ENCODE peak calls at places on chromosomes 13 and 19, in six cellular contexts. One of them, this sample, is unnamed.

GRCh38 chr13:34507630-34508029 is 434.4 kb upstream of the NBEA start:
- DNase-seq in mesothelial cell of epicardium: no peak
- DNase-seq in CD4-positive, alpha-beta T cell: no peak
- DNase-seq in thoracic aorta: no peak
- DNase-seq in Caco-2: no peak
- DNase-seq in IMR-90: no peak
- DNase-seq in this sample: no peak

GRCh38 chr19:11473725-11474124 is 7.1 kb downstream of the ELAVL3 start:
- DNase-seq in IMR-90: no peak
- DNase-seq in mesothelial cell of epicardium: no peak
- DNase-seq in Caco-2: no peak
- DNase-seq in CD4-positive, alpha-beta T cell: no peak
- DNase-seq in thoracic aorta: no peak
- DNase-seq in this sample: no peak

GRCh38 chr19:45472557-45473365 is 5.0 kb downstream of the FOSB start:
- DNase-seq in CD4-positive, alpha-beta T cell: peak; percentile 55
- DNase-seq in IMR-90: no peak
- DNase-seq in mesothelial cell of epicardium: no peak
- DNase-seq in Caco-2: no peak
- DNase-seq in thoracic aorta: no peak
- DNase-seq in this sample: no peak

GRCh38 chr19:38735257-38735686 is 9.0 kb downstream of the CAPN12 start:
- DNase-seq in IMR-90: no peak
- DNase-seq in mesothelial cell of epicardium: peak; percentile 65
- DNase-seq in CD4-positive, alpha-beta T cell: peak; percentile 33
- DNase-seq in Caco-2: no peak
- DNase-seq in thoracic aorta: no peak
- DNase-seq in this sample: no peak

GRCh38 chr13:63345835-63346234 is 1930.2 kb upstream of the PCDH20 start:
- DNase-seq in mesothelial cell of epicardium: no peak
- DNase-seq in thoracic aorta: no peak
- DNase-seq in CD4-positive, alpha-beta T cell: no peak
- DNase-seq in IMR-90: no peak
- DNase-seq in Caco-2: no peak
- DNase-seq in this sample: no peak

GRCh38 chr19:4742717-4743646 is 19.3 kb upstream of the DPP9 start:
- DNase-seq in IMR-90: no peak
- DNase-seq in mesothelial cell of epicardium: no peak
- DNase-seq in thoracic aorta: no peak
- DNase-seq in Caco-2: no peak
- DNase-seq in CD4-positive, alpha-beta T cell: no peak
- DNase-seq in this sample: no peak

GRCh38 chr13:113918580-113918979 is 54.7 kb upstream of the GAS6 start:
- DNase-seq in IMR-90: no peak
- DNase-seq in mesothelial cell of epicardium: peak; percentile 31
- DNase-seq in CD4-positive, alpha-beta T cell: no peak
- DNase-seq in Caco-2: no peak
- DNase-seq in thoracic aorta: no peak
- DNase-seq in this sample: no peak

GRCh38 chr19:28878862-28879566 is 333.9 kb downstream of the UQCRFS1 start:
- DNase-seq in IMR-90: peak; percentile 71
- DNase-seq in CD4-positive, alpha-beta T cell: peak; percentile 20
- DNase-seq in mesothelial cell of epicardium: peak; percentile 81
- DNase-seq in Caco-2: peak; percentile 46
- DNase-seq in thoracic aorta: peak; percentile 13
- DNase-seq in this sample: peak; percentile 56

GRCh38 chr13:32225494-32225931 is 89.7 kb downstream of the ZAR1L start:
- DNase-seq in mesothelial cell of epicardium: no peak
- DNase-seq in thoracic aorta: no peak
- DNase-seq in IMR-90: peak; percentile 92
- DNase-seq in CD4-positive, alpha-beta T cell: no peak
- DNase-seq in Caco-2: peak; percentile 70
- DNase-seq in this sample: no peak

GRCh38 chr13:76210262-76210661 is 574.1 kb downstream of the LMO7 start:
- DNase-seq in mesothelial cell of epicardium: no peak
- DNase-seq in Caco-2: no peak
- DNase-seq in IMR-90: no peak
- DNase-seq in thoracic aorta: no peak
- DNase-seq in CD4-positive, alpha-beta T cell: no peak
- DNase-seq in this sample: no peak

DNA sequence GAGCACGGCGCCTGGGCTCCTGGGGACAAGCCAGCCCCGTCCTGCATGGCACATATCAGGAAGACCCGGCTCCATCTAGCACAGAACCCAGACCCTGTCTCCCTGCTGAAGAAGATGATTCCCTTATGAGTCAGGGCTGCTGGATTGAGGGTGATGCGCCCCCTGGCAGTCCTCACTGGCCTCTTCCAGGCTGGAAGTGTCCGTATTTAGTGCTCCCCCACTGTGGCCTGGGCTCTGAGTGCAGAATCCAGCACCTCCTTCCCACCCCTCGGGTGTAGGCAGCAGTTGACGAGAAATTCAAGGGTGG is 14.9 kb downstream of the COMP start:
- DNase-seq in mesothelial cell of epicardium: no peak
- DNase-seq in IMR-90: peak; percentile 72
- DNase-seq in thoracic aorta: no peak
- DNase-seq in Caco-2: no peak
- DNase-seq in CD4-positive, alpha-beta T cell: no peak
- DNase-seq in this sample: no peak
- TF ChIP-seq CTCF in mesothelial cell of epicardium: no peak
- TF ChIP-seq CTCF in IMR-90: peak; percentile 65
- TF ChIP-seq CTCF in thoracic aorta: no peak
- TF ChIP-seq CTCF in Caco-2: no peak
- TF ChIP-seq CTCF in CD4-positive, alpha-beta T cell: no peak
- TF ChIP-seq CTCF in this sample: no peak

DNA sequence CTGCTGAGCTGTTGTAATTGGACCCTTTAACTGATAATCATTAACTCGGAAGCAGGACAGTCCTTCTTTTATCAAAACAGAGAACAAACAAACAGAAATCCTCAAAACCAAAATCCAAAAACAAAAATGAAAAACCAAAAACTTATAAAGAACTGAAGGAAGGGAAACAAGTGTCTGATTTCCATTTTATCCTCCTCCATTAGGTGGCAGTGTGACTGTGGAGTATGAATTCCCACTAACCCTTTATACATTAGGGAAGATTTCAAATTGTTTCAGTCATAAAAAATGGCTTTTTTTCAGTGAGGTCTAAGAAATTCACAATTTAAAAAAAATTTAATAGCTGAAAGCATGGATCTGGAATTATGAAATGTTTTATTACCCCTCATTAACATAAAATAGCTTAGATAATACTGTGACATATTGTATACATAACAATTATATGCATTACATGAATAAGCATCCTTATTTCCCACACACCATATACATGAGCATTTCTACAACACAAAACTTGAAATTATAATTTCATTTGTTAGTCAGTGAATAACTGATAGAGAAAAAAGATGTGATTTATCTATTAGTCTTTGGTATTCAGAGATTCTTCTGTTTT is 1074.3 kb upstream of the PCDH9 start:
- DNase-seq in Caco-2: no peak
- DNase-seq in mesothelial cell of epicardium: no peak
- DNase-seq in IMR-90: no peak
- DNase-seq in CD4-positive, alpha-beta T cell: no peak
- DNase-seq in thoracic aorta: no peak
- DNase-seq in this sample: peak; percentile 17
- TF ChIP-seq CTCF in Caco-2: peak; percentile 67
- TF ChIP-seq CTCF in mesothelial cell of epicardium: peak; percentile 49
- TF ChIP-seq CTCF in IMR-90: no peak
- TF ChIP-seq CTCF in CD4-positive, alpha-beta T cell: no peak
- TF ChIP-seq CTCF in thoracic aorta: no peak
- TF ChIP-seq CTCF in this sample: peak; percentile 69

GRCh38 chr13:50797081-50797480 is 46.4 kb downstream of the DLEU7 start:
- DNase-seq in IMR-90: no peak
- DNase-seq in thoracic aorta: no peak
- DNase-seq in CD4-positive, alpha-beta T cell: no peak
- DNase-seq in Caco-2: no peak
- DNase-seq in mesothelial cell of epicardium: no peak
- DNase-seq in this sample: no peak

GRCh38 chr13:50805805-50806204 is 37.7 kb downstream of the DLEU7 start:
- DNase-seq in Caco-2: no peak
- DNase-seq in mesothelial cell of epicardium: no peak
- DNase-seq in CD4-positive, alpha-beta T cell: no peak
- DNase-seq in IMR-90: peak; percentile 1
- DNase-seq in thoracic aorta: no peak
- DNase-seq in this sample: no peak

GRCh38 chr13:50800091-50800739 is 43.3 kb downstream of the DLEU7 start:
- DNase-seq in Caco-2: no peak
- DNase-seq in thoracic aorta: no peak
- DNase-seq in mesothelial cell of epicardium: no peak
- DNase-seq in IMR-90: no peak
- DNase-seq in CD4-positive, alpha-beta T cell: no peak
- DNase-seq in this sample: no peak

GRCh38 chr13:50798923-50799322 is 44.6 kb downstream of the DLEU7 start:
- DNase-seq in IMR-90: no peak
- DNase-seq in Caco-2: no peak
- DNase-seq in CD4-positive, alpha-beta T cell: no peak
- DNase-seq in thoracic aorta: no peak
- DNase-seq in mesothelial cell of epicardium: no peak
- DNase-seq in this sample: no peak

GRCh38 chr13:50801087-50801931 is 42.2 kb downstream of the DLEU7 start:
- DNase-seq in CD4-positive, alpha-beta T cell: peak; percentile 45
- DNase-seq in Caco-2: peak; percentile 55
- DNase-seq in thoracic aorta: no peak
- DNase-seq in mesothelial cell of epicardium: peak; percentile 65
- DNase-seq in IMR-90: peak; percentile 72
- DNase-seq in this sample: peak; percentile 38
- TF ChIP-seq CTCF in CD4-positive, alpha-beta T cell: peak; percentile 75
- TF ChIP-seq CTCF in Caco-2: peak; percentile 74
- TF ChIP-seq CTCF in thoracic aorta: peak; percentile 61
- TF ChIP-seq CTCF in mesothelial cell of epicardium: peak; percentile 62
- TF ChIP-seq CTCF in IMR-90: peak; percentile 82
- TF ChIP-seq CTCF in this sample: peak; percentile 83

DNA sequence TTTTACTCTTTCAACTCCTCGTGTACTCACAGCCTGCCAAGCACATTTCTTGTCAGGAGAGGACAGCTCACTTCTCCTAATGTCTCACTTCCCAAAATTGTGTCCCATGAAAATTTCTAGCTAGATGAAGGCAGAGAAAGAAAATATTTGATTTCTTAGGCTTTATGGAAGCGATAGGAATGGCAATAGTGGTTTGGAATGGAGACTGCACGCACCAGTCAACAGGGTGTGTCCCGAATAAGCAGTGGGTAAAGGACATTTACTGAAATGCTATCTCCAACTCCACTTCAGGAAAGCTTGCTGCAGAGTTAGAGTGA is 321 bp upstream of the ZNF222 start:
- DNase-seq in thoracic aorta: no peak
- DNase-seq in CD4-positive, alpha-beta T cell: no peak
- DNase-seq in mesothelial cell of epicardium: no peak
- DNase-seq in Caco-2: no peak
- DNase-seq in IMR-90: no peak
- DNase-seq in this sample: no peak
- TF ChIP-seq CTCF in thoracic aorta: no peak
- TF ChIP-seq CTCF in CD4-positive, alpha-beta T cell: no peak
- TF ChIP-seq CTCF in mesothelial cell of epicardium: no peak
- TF ChIP-seq CTCF in Caco-2: no peak
- TF ChIP-seq CTCF in IMR-90: no peak
- TF ChIP-seq CTCF in this sample: no peak